ENCODE peak calls at places on chromosomes 6 and 20, in four cellular contexts. C is Calu3, Y is fibroblast of the conjunctiva, H is amniotic stem cell. G is an unnamed sample.

GRCh38 chr6:26003102-26003694 is 40.6 kb downstream of the TRIM38 start:
- DNase-seq in Y (no peak), H (peak; percentile 58), C (peak; percentile 80), G (no peak)

GRCh38 chr6:16950311-16950710 is 151.5 kb upstream of the STMND1 start:
- DNase-seq in C (no peak), Y (no peak), H (no peak), G (no peak)

GRCh38 chr6:33108307-33108706 is 32.5 kb downstream of the HLA-DPB1 start:
- DNase-seq in Y (no peak), C (no peak), H (no peak), G (no peak)

GRCh38 chr20:34256629-34257124 is 15.5 kb downstream of the ASIP start:
- DNase-seq in H (no peak), C (no peak), Y (no peak), G (no peak)

GRCh38 chr20:14336667-14337066 is 745 bp downstream of the FLRT3 start:
- DNase-seq in Y (no peak), C (no peak), H (no peak), G (no peak)

GRCh38 chr20:20837574-20838021 is 125.2 kb upstream of the RALGAPA2 start:
- DNase-seq in H (peak; percentile 2), Y (peak; percentile 12), C (peak; percentile 26), G (peak; percentile 16)

GRCh38 chr20:2122921-2123320 is 21.3 kb downstream of the STK35 start:
- DNase-seq in C (no peak), H (no peak), Y (peak; percentile 65), G (no peak)

GRCh38 chr6:154814063-154814462 is 80.8 kb downstream of the SCAF8 start:
- DNase-seq in C (no peak), H (no peak), Y (no peak), G (no peak)

GRCh38 chr6:76682842-76683241 is 610.4 kb upstream of the IMPG1 start:
- DNase-seq in C (no peak), H (no peak), Y (no peak), G (no peak)

GRCh38 chr20:44745560-44746366 is at the start of gene KCNK15:
- DNase-seq in H (no peak), Y (no peak), C (peak; percentile 38), G (no peak)

GRCh38 chr20:57047281-57048026 is 219.0 kb downstream of the BMP7 start:
- DNase-seq in H (no peak), C (peak; percentile 44), Y (no peak), G (no peak)

GRCh38 chr6:157449610-157450009 is 68.6 kb downstream of the ZDHHC14 start:
- DNase-seq in H (no peak), Y (peak; percentile 4), C (no peak), G (no peak)

GRCh38 chr6:164303092-164304007 is 888.8 kb downstream of the QKI start:
- DNase-seq in H (no peak), C (no peak), Y (peak; percentile 54), G (no peak)

GRCh38 chr20:62922451-62922921 is 3.8 kb downstream of the DIDO1 start:
- DNase-seq in H (no peak), Y (no peak), C (no peak), G (no peak)

GRCh38 chr6:45377041-45377554 is 636 bp downstream of the SUPT3H start:
- DNase-seq in H (no peak), Y (no peak), C (no peak), G (no peak)

GRCh38 chr20:44056010-44056698 is 130.8 kb downstream of the JPH2 start:
- DNase-seq in C (peak; percentile 75), H (no peak), Y (no peak), G (no peak)

GRCh38 chr6:73694711-73695411 is 1.1 kb upstream of the CD109 start:
- DNase-seq in H (no peak), C (no peak), Y (peak; percentile 50), G (no peak)

GRCh38 chr20:58032599-58032998 is 195.9 kb downstream of the ANKRD60 start:
- DNase-seq in Y (no peak), H (no peak), C (no peak), G (no peak)

GRCh38 chr6:46972521-46972920 is 50.8 kb upstream of the ADGRF5 start:
- DNase-seq in H (no peak), C (no peak), Y (no peak), G (no peak)

GRCh38 chr6:167568407-167569024 is 243.6 kb downstream of the TTLL2 start:
- DNase-seq in H (no peak), Y (no peak), C (no peak), G (no peak)

GRCh38 chr20:3818155-3819151 is 1.9 kb upstream of the AP5S1 start:
- DNase-seq in C (peak; percentile 74), H (peak; percentile 86), Y (peak; percentile 56), G (no peak)

GRCh38 chr6:152129606-152130249 is 322.2 kb downstream of the ESR1 start:
- DNase-seq in C (no peak), H (no peak), Y (no peak), G (no peak)

GRCh38 chr20:20658871-20659415 is 53.5 kb downstream of the RALGAPA2 start:
- DNase-seq in C (no peak), H (no peak), Y (no peak), G (no peak)

GRCh38 chr6:155224031-155224451 is 39.8 kb upstream of the CLDN20 start:
- DNase-seq in C (peak; percentile 43), Y (no peak), H (no peak), G (no peak)

GRCh38 chr6:63806573-63806913 is 170.9 kb downstream of the PHF3 start:
- DNase-seq in C (no peak), Y (no peak), H (no peak), G (no peak)

GRCh38 chr6:168102093-168102985 is 23.3 kb upstream of the FRMD1 start:
- DNase-seq in H (no peak), C (no peak), Y (no peak), G (no peak)

GRCh38 chr20:37081717-37082289 is 14.0 kb downstream of the RBL1 start:
- DNase-seq in C (no peak), Y (no peak), H (no peak), G (no peak)

GRCh38 chr6:169035381-169036280 is 218.0 kb downstream of the THBS2 start:
- DNase-seq in Y (no peak), C (no peak), H (peak; percentile 37), G (peak; percentile 31)

GRCh38 chr6:105300090-105300489 is 102.8 kb downstream of the PREP start:
- DNase-seq in C (no peak), H (no peak), Y (no peak), G (no peak)

GRCh38 chr20:44730441-44730840 is 15.2 kb upstream of the KCNK15 start:
- DNase-seq in Y (peak; percentile 76), C (peak; percentile 76), H (peak; percentile 72), G (no peak)

GRCh38 chr6:53795254-53795701 is 473 bp downstream of the LRRC1 start:
- DNase-seq in C (no peak), Y (no peak), H (no peak), G (no peak)

GRCh38 chr6:166757226-166758135 is 130.4 kb upstream of the RPS6KA2 start:
- DNase-seq in H (peak; percentile 20), Y (no peak), C (no peak), G (no peak)

GRCh38 chr6:90413867-90414266 is 117.2 kb upstream of the BACH2 start:
- DNase-seq in H (no peak), Y (no peak), C (no peak), G (no peak)

GRCh38 chr20:35954907-35955251 is 577 bp upstream of the SCAND1 start:
- DNase-seq in C (no peak), Y (no peak), H (no peak), G (no peak)

GRCh38 chr20:4014031-4014474 is 1.3 kb downstream of the RNF24 start:
- DNase-seq in Y (peak; percentile 77), H (peak; percentile 60), C (peak; percentile 60), G (peak; percentile 59)

GRCh38 chr6:112100561-112100960 is 13.2 kb downstream of the FAM229B start:
- DNase-seq in H (no peak), C (no peak), Y (no peak), G (no peak)

GRCh38 chr20:19934792-19935491 is 82.2 kb upstream of the NAA20 start:
- DNase-seq in C (peak; percentile 12), H (no peak), Y (no peak), G (no peak)

G was measured in AG09319.